ENCODE peak calls at places on chromosomes 2 and 18, in four cellular contexts. L is CD8-positive, alpha-beta T cell; M is spleen; P is A549. H is an unnamed sample. For H3K9me3, the result is how much of the 10 kb centered on the place peaks cover.

GRCh38 chr2:39228413-39229209 is 15.2 kb downstream of the CDKL4 start:
- DNase-seq in P (no peak), M (no peak), L (no peak), H (no peak)

GRCh38 chr2:31071741-31072140 is 66.5 kb downstream of the GALNT14 start:
- DNase-seq in M (no peak), P (no peak), L (no peak), H (no peak)

GRCh38 chr2:103773884-103774283 is 1012.1 kb downstream of the TMEM182 start:
- DNase-seq in L (no peak), P (no peak), M (no peak), H (no peak)

GRCh38 chr2:127397568-127398238 is 9.9 kb upstream of the MAP3K2 start:
- DNase-seq in L (no peak), M (no peak), P (no peak), H (no peak)

GRCh38 chr2:190974629-190975361 is 39.2 kb downstream of the STAT1 start:
- DNase-seq in M (no peak), P (no peak), L (no peak), H (no peak)

GRCh38 chr2:78147466-78147865 is 625.3 kb upstream of the LRRTM4 start:
- DNase-seq in P (no peak), L (no peak), M (no peak), H (no peak)

GRCh38 chr2:73776869-73777519 is 2.9 kb downstream of the DUSP11 start:
- DNase-seq in L (no peak), P (no peak), M (no peak), H (no peak)

GRCh38 chr2:1742680-1743395 is 1.5 kb downstream of the PXDN start:
- DNase-seq in P (peak), M (peak), L (no peak), H (no peak)

GRCh38 chr2:17830053-17831034 is 14.1 kb downstream of the MSGN1 start:
- DNase-seq in P (peak), L (no peak), M (peak), H (peak)

DNA sequence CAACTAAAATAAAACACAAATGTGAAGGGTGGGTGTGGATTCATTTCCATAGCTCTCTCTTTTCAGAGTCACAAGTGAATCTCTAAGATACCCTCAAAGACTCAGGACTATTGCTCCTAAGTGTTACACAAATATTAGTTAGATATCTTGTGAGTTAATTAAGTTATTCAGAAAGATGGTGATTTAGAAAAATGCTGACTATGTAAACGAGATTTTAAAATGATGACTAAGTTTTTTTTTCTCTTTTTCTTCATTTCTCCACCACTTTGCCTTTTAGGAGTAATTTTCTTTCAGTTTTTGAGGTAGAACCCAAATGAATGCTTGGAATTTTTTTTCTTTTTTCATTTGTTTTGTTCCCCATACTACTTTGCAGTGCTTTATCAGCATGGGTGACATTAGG is 479.7 kb downstream of the SPAG16 start:
- DNase-seq in P (no peak), L (no peak), M (no peak), H (no peak)
- TF ChIP-seq CTCF in P (no peak), L (no peak), M (no peak), H (no peak)

DNA sequence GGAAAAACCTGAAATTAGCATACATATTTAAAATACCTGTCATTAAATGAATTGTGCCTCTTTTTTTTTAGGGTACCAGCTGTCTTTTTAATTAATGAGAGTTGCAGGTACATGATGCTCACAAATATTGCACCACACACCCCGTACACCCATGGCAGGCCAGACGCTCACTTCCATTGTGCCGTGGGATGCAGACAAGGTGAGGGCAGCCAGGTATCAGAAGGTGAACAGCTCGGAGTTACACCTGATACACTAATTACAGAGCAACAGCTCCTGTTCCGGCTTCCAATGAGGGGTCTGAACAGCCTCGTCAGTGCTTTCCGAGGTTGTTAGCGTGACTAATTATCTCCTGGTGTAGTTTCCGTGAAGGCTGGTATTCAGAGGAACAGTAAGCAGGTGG is 442.8 kb downstream of the ZNF516 start:
- DNase-seq in L (no peak), M (no peak), P (no peak), H (no peak)
- H3K27ac ChIP-seq in L (no peak), M (no peak), P (no peak), H (no peak)

GRCh38 chr2:220789961-220790360 is 782.1 kb downstream of the EPHA4 start:
- DNase-seq in M (no peak), L (no peak), P (peak), H (no peak)
- H3K9me3 ChIP-seq in M (under half), L (under half), P (under half), H (under half)

DNA sequence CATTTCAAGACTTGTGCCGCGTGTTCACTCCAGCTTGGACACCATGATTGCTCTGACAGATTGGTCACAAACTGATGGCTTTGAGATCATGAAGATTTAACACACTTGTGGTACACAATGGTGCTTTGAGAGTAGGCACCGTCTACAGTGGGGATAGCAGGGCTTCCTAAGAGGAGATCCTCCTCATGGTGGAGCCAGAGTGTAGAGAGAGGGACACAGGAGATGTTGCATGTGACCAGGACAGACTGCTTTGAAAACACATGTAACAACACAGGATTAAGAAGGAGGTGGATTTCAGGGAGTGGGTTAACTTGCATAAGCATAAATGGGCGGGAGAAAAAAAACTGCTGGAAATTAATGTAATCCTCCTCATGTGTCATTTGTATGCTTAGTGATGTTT is 95.7 kb upstream of the LINC00305 start:
- DNase-seq in M (no peak), L (no peak), P (peak), H (no peak)
- TF ChIP-seq CTCF in M (no peak), L (no peak), P (no peak), H (no peak)

H was measured in CD4-positive, alpha-beta T cell.